ENCODE peak calls at places on chromosomes 16 and 17, in ten cellular contexts. W is KBM-7; U is GM04504; B is effector memory CD4-positive, alpha-beta T cell; Y is left colon; Z is heart right ventricle; D is activated CD4-positive, alpha-beta T cell treated with anti-CD3 and anti-CD28 coated beads, Interleukin-2, amount 50 U/mL, for 1 hour; L is activated naive CD4-positive, alpha-beta T cell treated with anti-CD3 and anti-CD28 coated beads, Interleukin-2, amount 10 ng/mL, durations not matched to agents 7 days and 5 days; X is aorta; O is naive thymus-derived CD8-positive, alpha-beta T cell. E is an unnamed sample.

GRCh38 chr17:29709861-29710849 is 87.4 kb upstream of the CORO6 start:
- DNase-seq in U (no peak), X (no peak), Z (no peak), L (no peak), B (no peak), O (no peak), W (no peak), Y (no peak), D (no peak), E (no peak)

GRCh38 chr16:72467157-72467759 is 295.3 kb upstream of the PMFBP1 start:
- DNase-seq in X (no peak), Y (no peak), U (no peak), Z (no peak), B (no peak), D (no peak), O (no peak), W (peak), L (no peak), E (peak)

GRCh38 chr16:14284930-14285541 is 213.9 kb downstream of the MRTFB start:
- DNase-seq in B (no peak), Y (no peak), U (peak), X (peak), D (no peak), O (no peak), Z (no peak), L (no peak), W (peak), E (no peak)

GRCh38 chr17:72639711-72640110 is 452.8 kb downstream of the SLC39A11 start:
- DNase-seq in B (no peak), L (no peak), Y (no peak), D (no peak), Z (no peak), W (no peak), O (no peak), X (no peak), U (no peak), E (no peak)

GRCh38 chr17:2207815-2208515 is 95.6 kb downstream of the SMG6 start:
- DNase-seq in Y (no peak), B (no peak), U (no peak), D (no peak), O (no peak), L (no peak), Z (no peak), X (no peak), W (peak), E (no peak)

GRCh38 chr16:56929639-56930038 is 2.3 kb upstream of the HERPUD1 start:
- DNase-seq in X (no peak), O (no peak), D (no peak), L (no peak), W (no peak), U (no peak), B (no peak), Z (no peak), Y (no peak), E (no peak)

GRCh38 chr17:33436321-33436720 is 143.2 kb upstream of the ASIC2 start:
- DNase-seq in X (no peak), Y (no peak), W (no peak), D (no peak), O (no peak), B (no peak), L (no peak), U (peak), Z (no peak), E (no peak)

GRCh38 chr17:7459961-7460545 is 15.2 kb downstream of the CHRNB1 start:
- DNase-seq in Z (no peak), B (no peak), Y (no peak), L (no peak), W (no peak), O (no peak), U (no peak), D (no peak), X (no peak), E (no peak)

GRCh38 chr16:87410530-87410929 is 18.4 kb downstream of the MAP1LC3B start:
- DNase-seq in Y (no peak), X (no peak), U (no peak), B (no peak), D (no peak), O (no peak), Z (no peak), W (no peak), L (no peak), E (no peak)

E was measured in glomerular endothelial cell.